ENCODE peak calls at places on chromosomes 5 and 9, in six cellular contexts. X is cardiac muscle cell, G is psoas muscle, J is sigmoid colon, Z is pancreas, R is tibial artery. U is an unnamed sample. For H3K27me3, the result is how much of the 10 kb centered on the place peaks cover.

GRCh38 chr9:617441-618085 is 223.9 kb upstream of the DMRT1 start:
- DNase-seq in G (no peak), Z (no peak), J (no peak), R (no peak), X (no peak), U (no peak)

GRCh38 chr5:138274189-138274853 is at the start of gene GFRA3:
- DNase-seq in X (peak), G (no peak), Z (peak), J (peak), R (no peak), U (no peak)

GRCh38 chr9:33884856-33885701 is 68.1 kb downstream of the UBE2R2 start:
- DNase-seq in X (peak), R (no peak), G (no peak), J (no peak), Z (peak), U (no peak)

GRCh38 chr5:2068515-2068914 is 185.8 kb upstream of the IRX4 start:
- DNase-seq in X (no peak), G (no peak), J (no peak), R (no peak), Z (no peak), U (no peak)

GRCh38 chr9:137455361-137455991 is 3.7 kb downstream of the NSMF start:
- DNase-seq in Z (peak), J (peak), X (no peak), G (peak), R (peak), U (no peak)

GRCh38 chr9:656918-657583 is 184.4 kb upstream of the DMRT1 start:
- DNase-seq in R (no peak), G (no peak), Z (no peak), X (no peak), J (no peak), U (no peak)

GRCh38 chr5:60226128-60226527 is 332.6 kb upstream of the PDE4D start:
- DNase-seq in G (no peak), X (no peak), R (no peak), J (no peak), Z (no peak), U (no peak)

GRCh38 chr5:72152506-72152905 is 45.2 kb downstream of the MAP1B start:
- DNase-seq in Z (no peak), R (no peak), X (no peak), G (no peak), J (no peak), U (no peak)

GRCh38 chr5:82601862-82602261 is 323.7 kb upstream of the RPS23 start:
- DNase-seq in J (no peak), R (no peak), X (no peak), G (no peak), Z (no peak), U (no peak)

GRCh38 chr9:100669968-100670367 is 92.1 kb downstream of the CAVIN4 start:
- DNase-seq in Z (no peak), J (no peak), G (no peak), R (no peak), X (no peak), U (no peak)

GRCh38 chr9:35689601-35690446 is at the start of gene TPM2:
- DNase-seq in X (peak), R (peak), J (peak), G (peak), Z (no peak), U (peak)

GRCh38 chr5:161572914-161573313 is 26.4 kb upstream of the GABRB2 start:
- DNase-seq in J (no peak), Z (no peak), G (no peak), R (no peak), X (no peak), U (no peak)

GRCh38 chr9:130303613-130304055 is 38.1 kb downstream of the HMCN2 start:
- DNase-seq in X (no peak), R (no peak), J (no peak), Z (no peak), G (no peak), U (no peak)

GRCh38 chr9:127422787-127423186 is 1.4 kb upstream of the ZNF79 start:
- DNase-seq in Z (no peak), X (no peak), G (no peak), R (no peak), J (no peak), U (no peak)

GRCh38 chr9:35749515-35750255 is 598 bp downstream of the RGP1 start:
- DNase-seq in G (no peak), Z (peak), R (no peak), X (no peak), J (no peak), U (no peak)

GRCh38 chr9:80648336-80648735 is 1041.0 kb downstream of the TLE1 start:
- DNase-seq in R (no peak), G (no peak), J (no peak), X (peak), Z (no peak), U (peak)

GRCh38 chr5:43702293-43702692 is 99.3 kb downstream of the NNT start:
- DNase-seq in R (no peak), J (no peak), Z (no peak), G (no peak), X (no peak), U (no peak)

GRCh38 chr5:74587895-74588294 is 52.6 kb downstream of the ENC1 start:
- DNase-seq in X (no peak), J (no peak), R (no peak), Z (no peak), G (no peak), U (no peak)

GRCh38 chr5:32713396-32714381 is 2.6 kb downstream of the NPR3 start:
- DNase-seq in J (peak), R (peak), Z (peak), X (peak), G (peak), U (no peak)

GRCh38 chr5:32710859-32711692 is at the start of gene NPR3:
- DNase-seq in G (peak), R (peak), X (peak), J (peak), Z (no peak), U (no peak)

GRCh38 chr5:32711693-32712462 is 757 bp downstream of the NPR3 start:
- DNase-seq in R (peak), J (peak), Z (peak), X (peak), G (peak), U (no peak)

GRCh38 chr5:32714836-32715235 is 3.7 kb downstream of the NPR3 start:
- DNase-seq in R (no peak), G (no peak), X (no peak), Z (no peak), J (no peak), U (no peak)

DNA sequence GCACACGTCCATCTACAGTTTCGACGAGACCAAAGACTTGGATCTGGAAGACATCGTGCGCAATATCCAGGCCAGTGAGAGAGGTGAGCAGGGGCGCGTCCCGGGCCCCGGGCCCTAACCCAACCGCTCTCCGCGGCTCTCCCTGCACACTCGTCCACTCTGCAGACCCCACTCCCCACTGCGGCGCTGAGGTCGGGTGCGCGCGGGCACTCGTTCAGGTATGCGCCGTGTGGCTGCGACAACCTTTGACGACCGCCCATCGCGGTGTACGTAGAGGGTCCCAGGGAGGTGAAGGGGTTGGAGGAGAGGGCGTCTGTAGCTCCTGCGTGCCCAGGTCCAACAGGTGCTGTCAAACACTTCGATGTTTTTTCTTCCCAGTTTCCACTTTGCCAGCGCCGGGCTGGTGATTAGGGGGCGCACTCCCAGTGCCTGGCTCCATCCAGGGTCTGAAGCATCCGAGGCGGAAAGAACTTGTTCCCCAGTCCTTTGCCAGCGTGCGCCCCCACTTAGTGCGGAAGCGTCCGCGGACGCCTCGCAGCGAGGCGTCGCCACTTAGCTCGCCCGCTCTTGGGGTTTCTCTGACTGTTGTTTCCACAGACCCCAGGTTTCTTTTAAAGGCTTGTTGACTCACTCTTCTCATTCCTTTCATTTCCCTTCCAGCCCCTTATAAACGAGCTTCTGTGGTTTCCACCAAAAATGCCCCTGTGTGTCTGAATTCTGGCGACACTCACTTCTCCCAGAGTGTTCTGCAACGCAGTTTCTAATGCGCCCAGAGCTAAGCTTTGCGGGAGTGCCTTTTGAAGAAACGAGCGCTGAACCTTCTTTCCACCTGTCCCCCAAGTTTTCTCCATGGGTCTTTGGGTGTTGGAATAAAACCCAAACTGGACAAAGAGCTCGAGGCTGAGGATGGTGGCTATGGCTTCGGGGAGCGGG is 1.6 kb downstream of the NPR3 start:
- DNase-seq in R (no peak), G (no peak), J (no peak), Z (no peak), X (peak), U (no peak)
- TF ChIP-seq CTCF in R (peak), G (no peak), J (no peak), Z (no peak), X (no peak), U (peak)

DNA sequence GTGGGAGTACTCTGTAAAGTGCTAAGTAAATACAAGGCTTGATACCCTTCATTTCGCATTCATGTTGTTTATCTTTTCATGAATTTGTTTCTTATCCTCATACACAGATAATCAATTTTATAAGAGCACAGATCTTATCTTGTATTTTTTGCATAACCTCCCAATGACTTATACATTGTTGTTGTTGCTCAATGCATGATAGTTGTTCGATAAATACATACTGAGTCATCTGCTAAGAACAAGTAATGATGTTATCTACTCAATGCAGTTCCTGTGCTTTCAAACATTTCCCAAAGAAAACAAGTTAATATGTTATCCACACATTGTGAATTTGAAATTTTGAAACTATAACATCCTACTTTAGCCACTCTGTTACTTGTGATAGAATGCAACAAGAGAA is 60.7 kb downstream of the TAF11L14 start:
- DNase-seq in R (no peak), G (no peak), X (peak), Z (no peak), J (no peak), U (no peak)
- H3K27ac ChIP-seq in R (no peak), G (no peak), X (no peak), Z (no peak), J (no peak), U (no peak)

GRCh38 chr5:179300834-179301233 is 44.4 kb downstream of the ADAMTS2 start:
- DNase-seq in J (peak), G (peak), R (peak), X (peak), Z (no peak), U (no peak)
- H3K27me3 ChIP-seq in J (under half), G (under half), R (under half), X (under half), Z (under half), U (under half)

GRCh38 chr5:6726006-6726405 is 12.8 kb downstream of the TENT4A start:
- DNase-seq in R (no peak), Z (no peak), J (no peak), G (no peak), X (no peak), U (no peak)

GRCh38 chr5:6729400-6730310 is 16.4 kb downstream of the TENT4A start:
- DNase-seq in R (peak), G (peak), J (peak), Z (no peak), X (no peak), U (no peak)

GRCh38 chr5:6727231-6727630 is 14.0 kb downstream of the TENT4A start:
- DNase-seq in J (no peak), Z (no peak), X (no peak), R (peak), G (no peak), U (no peak)

GRCh38 chr5:6728795-6729183 is 15.6 kb downstream of the TENT4A start:
- DNase-seq in G (no peak), X (no peak), Z (no peak), J (no peak), R (no peak), U (no peak)

GRCh38 chr5:6728011-6728794 is 15.0 kb downstream of the TENT4A start:
- DNase-seq in X (no peak), Z (no peak), G (no peak), J (no peak), R (no peak), U (no peak)
- TF ChIP-seq CTCF in X (no peak), Z (no peak), G (no peak), J (no peak), R (no peak), U (no peak)

DNA sequence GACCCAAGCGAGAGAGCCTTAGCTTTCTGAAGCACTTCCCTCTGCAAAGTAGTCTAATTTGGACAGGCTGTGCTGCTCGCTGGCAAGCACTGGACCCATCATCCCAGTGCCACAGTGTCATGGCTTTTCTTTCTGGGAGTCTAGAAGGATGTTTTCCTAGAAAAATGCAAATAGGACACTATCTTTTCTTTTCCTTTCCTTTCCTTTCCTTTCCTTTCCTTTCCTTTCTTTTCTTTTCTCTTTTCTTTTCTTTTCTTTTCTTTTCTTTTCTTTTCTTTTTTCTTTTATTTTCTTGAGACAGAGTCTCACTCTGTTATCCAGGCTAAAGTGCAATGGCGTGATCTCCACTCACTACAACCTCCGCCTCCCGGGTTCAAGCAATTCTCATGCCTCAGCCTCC is 149.8 kb upstream of the SMIM23 start:
- DNase-seq in X (no peak), G (no peak), J (no peak), R (no peak), Z (no peak), U (no peak)
- H3K27ac ChIP-seq in X (no peak), G (no peak), J (no peak), R (no peak), Z (no peak), U (no peak)

GRCh38 chr5:180636016-180636402 is 13.4 kb downstream of the FLT4 start:
- DNase-seq in X (no peak), Z (no peak), R (no peak), G (peak), J (peak), U (no peak)
- H3K27me3 ChIP-seq in X (under half), Z (under half), R (under half), G (under half), J (under half), U (under half)

GRCh38 chr5:78295035-78295961 is 800 bp upstream of the AP3B1 start:
- DNase-seq in Z (peak), X (peak), J (peak), G (peak), R (peak), U (no peak)
- TF ChIP-seq CTCF in Z (peak), X (peak), J (peak), G (no peak), R (no peak), U (peak)

DNA sequence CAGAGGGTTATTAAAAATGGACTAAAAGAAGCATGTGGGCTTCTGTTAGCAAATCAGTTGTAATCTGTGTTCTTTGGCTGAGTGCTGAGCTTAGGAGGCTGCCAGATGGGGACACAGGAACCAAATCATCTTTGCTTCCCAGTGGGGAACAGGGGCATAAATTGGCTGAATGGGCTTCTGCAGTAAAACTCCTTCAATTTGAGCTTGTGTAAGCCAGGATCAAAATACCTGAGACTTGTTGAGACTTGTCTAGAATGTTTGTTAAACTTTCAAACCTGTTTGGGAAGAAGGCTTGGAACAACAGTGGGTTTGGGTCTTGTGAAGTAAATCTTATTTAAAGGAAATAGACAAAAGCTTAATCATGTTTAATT is 32.2 kb upstream of the TNFAIP8 start:
- DNase-seq in J (no peak), X (peak), R (no peak), Z (no peak), G (no peak), U (no peak)
- H3K27ac ChIP-seq in J (peak), X (no peak), R (peak), Z (no peak), G (peak), U (peak)

GRCh38 chr5:173395933-173396308 is 67.7 kb upstream of the STC2 start:
- DNase-seq in R (no peak), X (no peak), Z (no peak), J (peak), G (no peak), U (no peak)

GRCh38 chr5:173396311-173396993 is 68.2 kb upstream of the STC2 start:
- DNase-seq in R (no peak), Z (no peak), X (peak), G (no peak), J (peak), U (no peak)

GRCh38 chr5:173399846-173400245 is 71.6 kb upstream of the STC2 start:
- DNase-seq in Z (no peak), R (no peak), G (no peak), J (no peak), X (no peak), U (peak)

GRCh38 chr5:173395257-173395932 is 67.2 kb upstream of the STC2 start:
- DNase-seq in R (no peak), G (no peak), Z (no peak), X (peak), J (peak), U (peak)

GRCh38 chr5:173397531-173397930 is 69.3 kb upstream of the STC2 start:
- DNase-seq in J (peak), G (no peak), Z (no peak), X (peak), R (no peak), U (no peak)
- H3K27me3 ChIP-seq in J (under half), G (under half), Z (under half), X (under half), R (under half), U (under half)

U was measured in AG04450.